ENCODE peak calls at places on chromosome 19, in seven cellular contexts. I is brain microvascular endothelial cell, F is tibial artery, O is ovary, U is lung, G is upper lobe of right lung, J is dorsolateral prefrontal cortex. S is an unnamed sample.

GRCh38 chr19:46080561-46080960 is 39.8 kb upstream of the IGFL4 start:
- DNase-seq in F (no peak), I (peak), J (no peak), G (no peak), O (peak), U (no peak), S (peak)

GRCh38 chr19:14544977-14545715 is 15.8 kb downstream of the TECR start:
- DNase-seq in J (peak), U (peak), G (peak), F (no peak), I (no peak), O (no peak), S (no peak)

GRCh38 chr19:16078759-16079707 is 2.7 kb downstream of the TPM4 start:
- DNase-seq in J (no peak), G (peak), F (peak), O (peak), I (peak), U (peak), S (peak)

GRCh38 chr19:7775761-7776160 is 12.7 kb downstream of the CLEC4M start:
- DNase-seq in U (no peak), I (no peak), J (no peak), O (no peak), F (no peak), G (no peak), S (no peak)

GRCh38 chr19:43555185-43555770 is 20.0 kb downstream of the XRCC1 start:
- DNase-seq in I (peak), G (no peak), O (peak), F (peak), U (peak), J (peak), S (peak)

GRCh38 chr19:4196009-4196408 is 13.5 kb downstream of the ANKRD24 start:
- DNase-seq in O (no peak), G (no peak), F (no peak), J (no peak), U (no peak), I (no peak), S (no peak)

GRCh38 chr19:47203254-47203653 is 27.7 kb downstream of the BBC3 start:
- DNase-seq in G (no peak), J (no peak), F (no peak), I (no peak), U (no peak), O (no peak), S (no peak)

GRCh38 chr19:19106061-19106551 is 32.2 kb downstream of the TMEM161A start:
- DNase-seq in O (peak), I (no peak), G (no peak), F (no peak), J (no peak), U (no peak), S (no peak)

DNA sequence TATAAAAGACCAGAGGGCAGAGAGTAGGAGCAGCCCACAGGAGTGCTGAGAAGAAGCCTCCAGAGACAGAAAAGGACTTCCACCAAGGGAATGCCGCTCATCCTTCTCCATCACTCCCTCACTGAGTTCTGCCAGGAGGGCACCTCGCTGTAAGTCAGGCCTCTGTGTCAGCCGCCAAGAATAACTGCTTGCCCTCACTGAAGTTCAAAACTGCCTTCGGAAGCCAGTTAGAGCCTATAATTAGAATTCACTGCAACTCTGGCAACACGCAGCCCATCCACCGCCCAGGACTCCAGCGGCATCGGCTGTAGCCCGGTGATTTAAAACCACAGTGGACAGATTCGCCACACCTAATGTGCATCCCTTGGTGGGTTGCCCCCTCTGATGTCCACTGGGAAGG is 281.8 kb upstream of the ZNF507 start:
- DNase-seq in J (no peak), G (no peak), F (no peak), U (no peak), O (no peak), I (no peak), S (no peak)
- H3K4me3 ChIP-seq in J (no peak), G (no peak), F (no peak), U (no peak), O (no peak), I (no peak), S (no peak)

DNA sequence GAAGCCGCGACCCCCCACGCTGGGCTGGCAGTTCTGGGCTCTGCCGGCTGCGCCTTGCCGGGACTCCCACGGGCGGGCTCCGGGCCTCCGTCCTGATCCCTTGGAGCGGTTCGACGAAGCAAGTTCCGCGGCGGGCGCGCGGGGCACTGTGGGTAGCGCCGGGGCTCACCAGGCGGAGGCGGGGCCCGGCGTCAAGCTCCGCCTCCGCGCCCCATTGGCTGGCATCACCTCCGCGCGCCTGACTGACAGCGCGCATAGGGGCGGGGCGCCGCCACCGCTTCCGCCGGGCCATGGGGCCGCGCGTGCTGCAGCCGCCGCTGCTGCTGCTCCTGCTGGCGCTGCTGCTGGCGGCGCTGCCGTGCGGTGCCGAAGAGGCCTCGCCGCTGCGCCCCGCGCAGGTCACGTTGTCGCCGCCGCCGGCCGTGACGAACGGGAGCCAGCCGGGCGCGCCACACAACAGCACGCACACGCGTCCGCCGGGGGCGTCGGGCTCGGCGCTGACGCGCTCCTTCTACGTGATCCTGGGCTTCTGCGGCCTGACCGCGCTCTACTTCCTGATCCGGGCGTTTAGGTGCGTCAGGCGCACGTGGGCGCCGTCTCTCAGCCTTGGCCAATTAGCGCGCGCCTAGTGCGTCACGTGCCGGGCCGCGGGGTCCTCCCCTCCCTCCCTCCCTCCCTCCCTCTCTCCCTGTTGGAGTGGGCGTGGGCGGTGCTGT is at the start of gene FAM174C:
- DNase-seq in O (peak), I (peak), J (peak), U (peak), G (peak), F (peak), S (peak)
- TF ChIP-seq CTCF in O (no peak), I (no peak), J (no peak), U (no peak), G (no peak), F (no peak), S (no peak)

GRCh38 chr19:11349171-11349570 is 2.9 kb downstream of the CCDC159 start:
- DNase-seq in J (no peak), U (no peak), O (no peak), F (no peak), G (no peak), I (no peak), S (no peak)

GRCh38 chr19:11342429-11342828 is 3.0 kb upstream of the RAB3D start:
- DNase-seq in F (no peak), I (no peak), G (no peak), U (no peak), O (no peak), J (no peak), S (no peak)

GRCh38 chr19:11347546-11347945 is 1.2 kb downstream of the CCDC159 start:
- DNase-seq in O (no peak), F (no peak), J (no peak), U (no peak), G (no peak), I (no peak), S (no peak)

GRCh38 chr19:11346104-11346940 is at the start of the genes CCDC159 and TMEM205:
- DNase-seq in F (peak), I (peak), U (peak), G (peak), J (peak), O (peak), S (peak)

DNA sequence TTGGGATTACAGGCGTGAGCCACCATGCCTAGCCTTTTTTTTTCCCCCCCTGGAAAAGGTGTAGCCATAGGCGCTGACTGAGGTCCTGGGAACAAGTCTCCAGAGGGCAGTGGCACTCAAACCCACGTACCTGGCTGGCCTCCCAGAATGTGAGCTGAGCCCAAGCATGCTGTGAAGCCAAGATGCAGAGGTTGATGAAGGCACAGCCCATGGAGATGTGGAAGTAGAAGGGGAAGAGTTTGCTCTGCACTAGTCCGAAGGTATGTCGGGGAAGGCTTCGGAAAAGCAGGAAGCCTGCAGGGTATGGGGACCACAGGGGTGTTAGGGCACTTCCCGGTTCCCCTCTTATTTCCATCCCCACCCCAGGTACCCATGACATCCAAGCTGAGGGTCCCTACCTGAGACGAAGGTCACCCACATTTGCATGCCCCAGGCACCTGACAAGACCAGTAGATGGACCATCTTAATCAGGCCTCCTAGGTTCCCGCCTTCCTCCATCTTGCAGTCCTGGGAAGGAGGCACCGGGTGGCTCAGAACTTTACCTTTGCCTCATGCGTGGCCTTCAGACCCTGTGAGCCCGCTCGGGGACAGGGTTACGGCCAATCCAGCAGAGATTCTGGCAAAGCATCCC is 831 bp downstream of the TMEM205 start:
- DNase-seq in O (no peak), F (no peak), I (no peak), U (no peak), G (no peak), J (no peak), S (no peak)
- H3K4me3 ChIP-seq in O (peak), F (peak), I (peak), U (peak), G (peak), J (peak), S (peak)

GRCh38 chr19:29467824-29468401 is 57.9 kb upstream of the VSTM2B start:
- DNase-seq in F (no peak), J (peak), O (no peak), I (no peak), U (peak), G (no peak), S (no peak)
- TF ChIP-seq CTCF in F (no peak), J (peak), O (no peak), I (no peak), U (no peak), G (peak), S (no peak)

DNA sequence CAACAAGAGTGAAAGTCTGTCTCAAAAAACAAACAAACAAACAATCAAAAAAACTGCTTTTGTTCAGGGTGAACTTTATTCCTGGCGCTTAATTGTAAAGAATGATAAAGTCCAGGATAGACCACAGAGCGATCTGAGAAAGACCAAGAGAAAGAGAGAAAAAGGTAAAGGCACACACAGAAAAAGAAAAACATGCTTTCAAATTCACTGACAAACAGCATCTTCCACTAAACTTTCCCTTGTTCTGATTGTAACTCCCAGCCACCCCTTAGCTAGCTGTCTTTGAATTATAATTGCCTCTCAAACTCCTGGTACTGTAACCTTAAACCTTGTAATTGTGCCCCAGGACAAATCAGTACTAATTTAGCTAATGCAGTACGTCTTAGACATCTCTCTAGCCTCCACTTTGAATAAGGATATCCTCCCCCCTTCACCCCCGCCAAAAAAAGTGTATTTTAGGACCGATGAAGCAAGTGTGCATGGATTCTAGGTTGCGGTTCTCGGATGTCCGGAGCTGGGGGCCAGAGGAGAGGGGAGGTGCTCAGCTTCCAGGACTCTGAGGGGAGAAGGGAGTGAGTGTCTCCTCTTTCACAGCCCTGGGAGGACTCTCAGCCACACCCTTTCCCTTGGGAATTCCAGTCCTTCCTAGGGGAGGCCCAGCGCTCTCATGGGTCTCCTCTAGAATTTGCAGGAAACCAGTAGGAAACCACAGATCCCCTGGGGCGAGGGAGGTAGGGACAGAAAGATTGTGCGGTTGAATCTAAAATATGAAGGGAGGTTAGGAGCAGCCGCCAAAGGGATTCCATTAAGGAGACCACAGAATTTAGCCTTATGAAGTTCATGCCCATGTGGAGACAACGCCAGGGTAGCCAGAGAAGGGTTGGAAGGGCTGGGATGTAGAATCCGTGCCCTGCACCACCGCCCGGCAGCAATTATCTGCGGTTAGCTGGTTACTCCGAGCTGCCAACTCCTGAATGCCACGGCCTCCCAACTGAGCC is 19.7 kb downstream of the ZNF536 start:
- DNase-seq in G (no peak), F (no peak), J (no peak), U (no peak), O (no peak), I (no peak), S (peak)
- H3K4me3 ChIP-seq in G (no peak), F (no peak), J (no peak), U (no peak), O (no peak), I (no peak), S (no peak)

DNA sequence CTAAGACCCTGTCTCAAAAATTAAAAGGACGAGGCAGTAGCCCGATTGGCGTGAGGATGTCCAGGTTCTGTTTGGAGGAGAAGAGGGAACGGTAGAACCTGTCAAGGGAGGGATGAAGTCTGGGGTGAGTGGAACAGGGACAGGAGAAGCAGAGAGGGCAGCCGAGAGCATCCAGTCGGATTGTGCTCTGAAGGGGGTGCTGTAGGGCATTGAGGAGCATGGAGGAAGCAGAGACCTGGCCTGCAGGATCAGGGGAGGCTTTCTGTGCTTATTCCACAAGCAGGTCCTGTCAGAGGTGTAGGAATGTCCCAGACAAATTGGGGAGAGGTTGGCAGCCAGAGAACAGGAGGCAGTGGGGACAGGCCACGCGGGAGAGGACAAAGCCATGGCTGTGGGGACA is 14.1 kb downstream of the AP2A1 start:
- DNase-seq in I (no peak), F (no peak), G (no peak), J (no peak), O (no peak), U (no peak), S (no peak)
- TF ChIP-seq CTCF in I (no peak), F (no peak), G (no peak), J (no peak), O (no peak), U (no peak), S (no peak)

S was measured in astrocyte of the cerebellum.